ENCODE peak calls at places on chromosome 15, in five cellular contexts. D is iPS DF 6.9, J is GM19239, Y is NCI-H2171 treated with DMSO at 0.1 percent for 48 hours, N is dorsolateral prefrontal cortex. K is an unnamed sample.
A peak's percentile ranks its signal among the peaks of the same experiment; 100 is the strongest.

GRCh38 chr15:101372960-101373525 is 78.0 kb upstream of the SNRPA1 start:
- DNase-seq in D (no peak), J (no peak), Y (no peak), N (no peak), K (no peak)

GRCh38 chr15:50176869-50177268 is 5.1 kb upstream of the SLC27A2 start:
- DNase-seq in D (no peak), J (no peak), Y (no peak), N (no peak), K (no peak)

GRCh38 chr15:59550961-59551360 is 60.6 kb upstream of the GCNT3 start:
- DNase-seq in D (no peak), J (no peak), Y (no peak), N (no peak), K (no peak)

GRCh38 chr15:64809649-64810498 is 15.6 kb downstream of the PIF1 start:
- DNase-seq in D (no peak), J (peak; percentile 67), Y (peak; percentile 66), N (peak; percentile 63), K (peak; percentile 49)

GRCh38 chr15:100476805-100477204 is 51.9 kb downstream of the CERS3 start:
- DNase-seq in D (no peak), J (no peak), Y (no peak), N (no peak), K (no peak)

GRCh38 chr15:68149059-68149458 is 56.1 kb downstream of the CALML4 start:
- DNase-seq in D (no peak), J (no peak), Y (no peak), N (no peak), K (no peak)

GRCh38 chr15:67833504-67834248 is 6.2 kb downstream of the RNU6-1 start:
- DNase-seq in D (no peak), J (no peak), Y (no peak), N (no peak), K (no peak)

GRCh38 chr15:55535436-55535835 is 27.4 kb upstream of the DNAAF4 start:
- DNase-seq in D (no peak), J (no peak), Y (no peak), N (no peak), K (no peak)

GRCh38 chr15:62087671-62088360 is 21.0 kb downstream of the C2CD4A start:
- DNase-seq in D (no peak), J (no peak), Y (no peak), N (no peak), K (no peak)

GRCh38 chr15:68234060-68234459 is 4.5 kb upstream of the CLN6 start:
- DNase-seq in D (no peak), J (no peak), Y (no peak), N (no peak), K (no peak)

GRCh38 chr15:70783610-70784021 is 20.3 kb upstream of the UACA start:
- DNase-seq in D (no peak), J (no peak), Y (no peak), N (no peak), K (no peak)

GRCh38 chr15:85499498-85499897 is 119.1 kb downstream of the AKAP13 start:
- DNase-seq in D (no peak), J (no peak), Y (peak; percentile 24), N (no peak), K (no peak)

GRCh38 chr15:67125589-67126502 is 60.4 kb downstream of the SMAD3 start:
- DNase-seq in D (no peak), J (no peak), Y (peak; percentile 92), N (no peak), K (no peak)

GRCh38 chr15:42037650-42038049 is 16.8 kb upstream of the PLA2G4E start:
- DNase-seq in D (no peak), J (no peak), Y (peak; percentile 78), N (no peak), K (no peak)

GRCh38 chr15:92979011-92979701 is 79.0 kb downstream of the CHD2 start:
- DNase-seq in D (no peak), J (no peak), Y (no peak), N (no peak), K (no peak)

GRCh38 chr15:80036067-80036466 is 23.4 kb upstream of the ZFAND6 start:
- DNase-seq in D (no peak), J (no peak), Y (no peak), N (no peak), K (no peak)

GRCh38 chr15:83559310-83559966 is 94.5 kb upstream of the ADAMTSL3 start:
- DNase-seq in D (peak; percentile 63), J (peak; percentile 33), Y (peak; percentile 46), N (peak; percentile 61), K (no peak)

K was measured in C1 segment of cervical spinal cord.